ENCODE peak calls at places on chromosome 9, in ten cellular contexts. C is aorta; H is HT-29; G is lung microvascular endothelial cell; Z is NCI-H69; B is HT1080; K is stimulated activated CD4-positive, alpha-beta T cell treated with anti-CD3 and anti-CD28 coated beads, TNF-alpha, amount 100 ng/mL, for 24 hours; N is Ammon's horn; Q is RWPE1; A is AG08396. J is an unnamed sample.

GRCh38 chr9:21687351-21687750 is 115.1 kb upstream of the MTAP start:
- DNase-seq in C (no peak), H (peak; percentile 67), G (no peak), Z (no peak), B (no peak), K (no peak), N (no peak), Q (no peak), A (no peak), J (no peak)

GRCh38 chr9:109861918-109862317 is 81.9 kb downstream of the PALM2AKAP2 start:
- DNase-seq in C (no peak), H (no peak), G (no peak), Z (no peak), B (no peak), K (no peak), N (no peak), Q (no peak), A (no peak), J (no peak)

GRCh38 chr9:125988479-125989050 is 241.4 kb downstream of the PBX3 start:
- DNase-seq in C (peak; percentile 68), H (no peak), G (no peak), Z (peak; percentile 14), B (no peak), K (no peak), N (no peak), Q (no peak), A (no peak), J (no peak)

GRCh38 chr9:69030851-69031645 is 4.5 kb upstream of the FXN start:
- DNase-seq in C (no peak), H (no peak), G (peak; percentile 14), Z (no peak), B (peak; percentile 41), K (no peak), N (no peak), Q (no peak), A (no peak), J (peak; percentile 18)

GRCh38 chr9:23799521-23799920 is 26.5 kb downstream of the ELAVL2 start:
- DNase-seq in C (no peak), H (no peak), G (no peak), Z (peak; percentile 58), B (no peak), K (no peak), N (no peak), Q (no peak), A (no peak), J (no peak)

GRCh38 chr9:124664143-124664542 is 107.0 kb downstream of the NR6A1 start:
- DNase-seq in C (no peak), H (no peak), G (no peak), Z (no peak), B (no peak), K (no peak), N (no peak), Q (no peak), A (no peak), J (no peak)

GRCh38 chr9:90770927-90771326 is 30.7 kb upstream of the SYK start:
- DNase-seq in C (no peak), H (no peak), G (no peak), Z (no peak), B (no peak), K (no peak), N (no peak), Q (no peak), A (no peak), J (peak; percentile 12)

GRCh38 chr9:426976-427375 is 212.3 kb downstream of the DOCK8 start:
- DNase-seq in C (no peak), H (no peak), G (no peak), Z (no peak), B (no peak), K (no peak), N (no peak), Q (no peak), A (no peak), J (no peak)

GRCh38 chr9:752201-752600 is 89.3 kb upstream of the DMRT1 start:
- DNase-seq in C (peak; percentile 83), H (no peak), G (peak; percentile 24), Z (no peak), B (peak; percentile 98), K (no peak), N (no peak), Q (peak; percentile 65), A (peak; percentile 51), J (peak; percentile 93)

GRCh38 chr9:126158591-126159519 is 167.8 kb upstream of the MVB12B start:
- DNase-seq in C (no peak), H (no peak), G (no peak), Z (peak; percentile 24), B (no peak), K (no peak), N (no peak), Q (no peak), A (no peak), J (no peak)